ENCODE peak calls at places on chromosomes 7 and 10, in nine cellular contexts. K is foreskin keratinocyte, A is progenitor cell of endocrine pancreas, M is thoracic aorta, S is mucosa of descending colon, E is mammary epithelial cell, G is Panc1, H is cardiac muscle cell, F is Peyer's patch. Z is an unnamed sample.
A peak's percentile ranks its signal among the peaks of the same experiment; 100 is the strongest.

GRCh38 chr7:2012044-2012900 is 220.5 kb downstream of the MAD1L1 start:
- DNase-seq in K (no peak), A (no peak), M (no peak), S (no peak), E (no peak), G (no peak), H (no peak), F (peak; percentile 26), Z (no peak)

GRCh38 chr7:100100420-100101015 is 679 bp downstream of the MCM7 start:
- DNase-seq in K (peak; percentile 92), A (peak; percentile 96), M (peak; percentile 67), S (peak; percentile 96), E (peak; percentile 98), G (peak; percentile 83), H (peak; percentile 97), F (peak; percentile 96), Z (peak; percentile 98)

GRCh38 chr7:99352247-99352646 is 22.3 kb upstream of the ARPC1B start:
- DNase-seq in K (no peak), A (no peak), M (no peak), S (no peak), E (no peak), G (no peak), H (no peak), F (no peak), Z (no peak)

GRCh38 chr7:102260856-102261255 is 25.8 kb upstream of the SH2B2 start:
- DNase-seq in K (no peak), A (no peak), M (no peak), S (no peak), E (no peak), G (no peak), H (peak; percentile 74), F (no peak), Z (no peak)

GRCh38 chr7:137417464-137417863 is 73.9 kb upstream of the PTN start:
- DNase-seq in K (no peak), A (no peak), M (no peak), S (no peak), E (no peak), G (no peak), H (no peak), F (no peak), Z (no peak)

GRCh38 chr10:93475871-93476270 is 6.3 kb downstream of the MYOF start:
- DNase-seq in K (peak; percentile 95), A (no peak), M (no peak), S (peak; percentile 59), E (peak; percentile 89), G (peak; percentile 90), H (no peak), F (no peak), Z (no peak)

GRCh38 chr10:117454502-117454901 is 79.3 kb upstream of the PDZD8 start:
- DNase-seq in K (no peak), A (no peak), M (no peak), S (no peak), E (no peak), G (no peak), H (no peak), F (no peak), Z (no peak)

GRCh38 chr7:25280181-25280580 is 51.9 kb upstream of the NPVF start:
- DNase-seq in K (no peak), A (no peak), M (no peak), S (no peak), E (no peak), G (no peak), H (no peak), F (no peak), Z (no peak)

GRCh38 chr7:80218723-80219122 is 84.1 kb downstream of the GNAI1 start:
- DNase-seq in K (peak; percentile 87), A (no peak), M (no peak), S (no peak), E (peak; percentile 94), G (peak; percentile 58), H (no peak), F (no peak), Z (no peak)

GRCh38 chr7:13279854-13280435 is 592.5 kb downstream of the ARL4A start:
- DNase-seq in K (no peak), A (no peak), M (no peak), S (no peak), E (no peak), G (no peak), H (peak; percentile 61), F (no peak), Z (no peak)
- TF ChIP-seq CTCF in K (peak; percentile 63), A (peak; percentile 67), M (peak; percentile 27), S (no peak), E (peak; percentile 24), G (peak; percentile 9), H (peak; percentile 30), F (peak; percentile 55), Z (peak; percentile 80)

DNA sequence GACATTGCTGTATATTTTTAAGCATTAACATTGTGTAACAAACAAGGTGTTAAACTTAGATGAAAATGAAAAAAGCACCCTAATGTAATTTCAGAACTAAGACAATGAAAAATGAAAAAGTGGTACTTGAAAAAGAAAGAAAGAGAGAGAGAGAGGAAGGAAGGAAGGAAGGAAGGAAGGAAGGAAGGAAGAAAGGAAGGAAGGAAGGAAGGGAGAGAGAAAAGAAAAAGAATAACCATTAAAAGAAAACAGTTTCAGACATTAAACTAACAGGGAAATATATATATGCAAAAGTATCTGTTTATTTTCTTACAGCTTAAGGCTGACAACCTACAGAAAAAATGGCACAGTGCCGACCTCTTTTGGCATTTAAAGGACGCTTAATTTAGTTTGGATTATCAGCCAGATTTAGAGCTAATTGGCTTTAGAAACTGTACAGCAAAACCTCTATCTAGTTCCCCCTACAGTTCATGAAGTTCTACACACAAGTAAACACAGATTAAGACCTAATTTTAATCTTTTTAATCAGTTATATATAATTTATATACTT is 13.8 kb downstream of the MTERF1 start:
- DNase-seq in K (no peak), A (no peak), M (no peak), S (no peak), E (no peak), G (no peak), H (no peak), F (no peak), Z (no peak)
- TF ChIP-seq CTCF in K (peak; percentile 11), A (no peak), M (no peak), S (no peak), E (no peak), G (no peak), H (no peak), F (no peak), Z (no peak)

GRCh38 chr10:59460601-59461000 is 98.3 kb upstream of the FAM13C start:
- DNase-seq in K (no peak), A (no peak), M (no peak), S (no peak), E (no peak), G (no peak), H (no peak), F (no peak), Z (no peak)

GRCh38 chr10:59470570-59470969 is 108.2 kb upstream of the FAM13C start:
- DNase-seq in K (no peak), A (no peak), M (no peak), S (no peak), E (no peak), G (no peak), H (no peak), F (no peak), Z (no peak)

GRCh38 chr10:59464483-59464882 is 102.1 kb upstream of the FAM13C start:
- DNase-seq in K (no peak), A (no peak), M (no peak), S (no peak), E (no peak), G (no peak), H (no peak), F (no peak), Z (no peak)

GRCh38 chr10:59463909-59464308 is 101.6 kb upstream of the FAM13C start:
- DNase-seq in K (no peak), A (no peak), M (no peak), S (no peak), E (no peak), G (no peak), H (no peak), F (no peak), Z (no peak)

DNA sequence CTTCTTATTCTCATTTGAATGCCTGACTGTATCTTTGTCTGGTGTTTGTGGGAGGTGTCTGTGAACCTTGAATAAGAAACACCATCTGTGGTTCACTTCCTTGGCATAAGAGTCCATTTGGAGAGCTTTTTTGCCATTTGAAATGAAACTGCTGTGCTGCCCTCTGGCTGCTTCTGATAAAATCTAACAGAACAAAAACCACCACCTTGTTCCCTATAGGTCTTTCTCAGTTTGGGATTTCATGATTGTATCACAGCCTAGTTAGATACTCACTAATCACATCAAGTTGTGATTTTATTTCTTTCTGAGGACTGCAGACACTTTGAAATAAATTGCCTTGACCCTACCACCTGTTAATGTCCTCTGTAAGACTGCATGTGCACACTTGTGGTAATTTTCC is 102.7 kb upstream of the FAM13C start:
- DNase-seq in K (no peak), A (no peak), M (no peak), S (peak; percentile 12), E (peak; percentile 27), G (no peak), H (peak; percentile 13), F (no peak), Z (no peak)
- TF ChIP-seq CTCF in K (peak; percentile 51), A (no peak), M (no peak), S (no peak), E (peak; percentile 18), G (no peak), H (peak; percentile 42), F (peak; percentile 7), Z (no peak)

GRCh38 chr7:369981-370621 is 80.1 kb downstream of the FOXL3 start:
- DNase-seq in K (no peak), A (no peak), M (no peak), S (no peak), E (peak; percentile 78), G (no peak), H (no peak), F (peak; percentile 72), Z (no peak)
- TF ChIP-seq CTCF in K (peak; percentile 30), A (peak; percentile 50), M (no peak), S (no peak), E (peak; percentile 38), G (no peak), H (no peak), F (peak; percentile 45), Z (peak; percentile 60)

Z was measured in mesothelial cell of epicardium.